ENCODE peak calls at places on chromosomes 3 and 15, in nine cellular contexts. F is GM23338; K is astrocyte; L is CD8-positive, alpha-beta memory T cell; R is HepG2; A is brain microvascular endothelial cell; Z is mammary epithelial cell; V is H1; S is stomach. U is an unnamed sample.

GRCh38 chr3:53114412-53115074 is 15.7 kb downstream of the RFT1 start:
- DNase-seq in A (no peak), S (no peak), Z (peak; percentile 95), R (no peak), L (no peak), K (peak; percentile 29), F (no peak), V (no peak), U (no peak)

GRCh38 chr3:47422743-47423142 is 41.9 kb downstream of the PTPN23 start:
- DNase-seq in L (no peak), Z (no peak), A (no peak), R (no peak), F (no peak), K (no peak), S (no peak), V (no peak), U (no peak)

GRCh38 chr15:25065286-25065685 is 110.5 kb downstream of the SNRPN start:
- DNase-seq in A (no peak), L (no peak), Z (no peak), V (no peak), K (no peak), F (no peak), R (no peak), S (no peak), U (no peak)

GRCh38 chr15:101489236-101489632 is 273 bp downstream of the PCSK6 start:
- DNase-seq in L (no peak), F (peak; percentile 78), V (no peak), S (peak; percentile 60), A (no peak), R (no peak), K (no peak), Z (no peak), U (no peak)

GRCh38 chr15:68584704-68585573 is 6.1 kb downstream of the CORO2B start:
- DNase-seq in K (no peak), A (no peak), F (no peak), R (no peak), S (no peak), L (no peak), Z (no peak), V (no peak), U (no peak)

GRCh38 chr3:30751610-30752299 is 142.7 kb downstream of the GADL1 start:
- DNase-seq in R (peak; percentile 20), V (no peak), S (peak; percentile 27), Z (peak; percentile 24), F (peak; percentile 77), L (peak; percentile 19), K (peak; percentile 26), A (peak; percentile 55), U (peak; percentile 38)

GRCh38 chr3:124834723-124835718 is 52.1 kb downstream of the ITGB5 start:
- DNase-seq in F (peak; percentile 86), L (peak; percentile 47), V (no peak), A (peak; percentile 89), K (peak; percentile 83), Z (peak; percentile 79), R (peak; percentile 99), S (peak; percentile 80), U (peak; percentile 70)

GRCh38 chr3:114623420-114624046 is 329.7 kb downstream of the TIGIT start:
- DNase-seq in R (peak; percentile 24), A (no peak), L (no peak), F (no peak), V (no peak), S (no peak), Z (no peak), K (no peak), U (no peak)

GRCh38 chr3:139248593-139249255 is 95.1 kb upstream of the MRPS22 start:
- DNase-seq in K (no peak), V (no peak), S (no peak), L (no peak), R (no peak), Z (no peak), A (no peak), F (no peak), U (no peak)

GRCh38 chr3:147008886-147009285 is 397.5 kb downstream of the ZIC4 start:
- DNase-seq in S (no peak), K (peak; percentile 89), A (peak; percentile 23), Z (no peak), F (no peak), V (no peak), R (no peak), L (no peak), U (no peak)

GRCh38 chr3:108223928-108224327 is 1.7 kb upstream of the IFT57 start:
- DNase-seq in A (no peak), V (no peak), Z (no peak), S (no peak), K (no peak), R (no peak), L (no peak), F (no peak), U (no peak)

GRCh38 chr15:23866832-23867231 is 179.7 kb upstream of the NDN start:
- DNase-seq in A (no peak), S (no peak), R (peak; percentile 30), L (no peak), V (no peak), F (peak; percentile 47), Z (no peak), K (no peak), U (no peak)

GRCh38 chr15:40344631-40345120 is 3.9 kb upstream of the CCDC9B start:
- DNase-seq in A (peak; percentile 53), K (peak; percentile 52), Z (peak; percentile 45), R (peak; percentile 45), V (no peak), L (peak; percentile 62), S (peak; percentile 72), F (peak; percentile 89), U (peak; percentile 61)

GRCh38 chr3:185215873-185216586 is 37.8 kb downstream of the EHHADH start:
- DNase-seq in V (no peak), Z (peak; percentile 14), K (peak; percentile 10), L (no peak), F (peak; percentile 35), R (peak; percentile 14), A (no peak), S (no peak), U (no peak)

GRCh38 chr3:65245133-65246076 is 557.6 kb upstream of the ADAMTS9 start:
- DNase-seq in R (no peak), F (peak; percentile 24), V (no peak), Z (peak; percentile 18), S (no peak), L (no peak), A (no peak), K (peak; percentile 12), U (no peak)

GRCh38 chr3:64898941-64899340 is 211.1 kb upstream of the ADAMTS9 start:
- DNase-seq in Z (peak; percentile 32), K (no peak), L (no peak), S (no peak), F (no peak), R (no peak), A (no peak), V (no peak), U (no peak)

GRCh38 chr15:68620721-68621528 is 42.1 kb downstream of the CORO2B start:
- DNase-seq in K (peak; percentile 96), R (no peak), F (peak; percentile 46), A (peak; percentile 96), V (no peak), S (peak; percentile 64), Z (no peak), L (no peak), U (peak; percentile 82)

GRCh38 chr3:76859596-76859995 is 180.3 kb upstream of the ROBO2 start:
- DNase-seq in L (no peak), F (no peak), V (no peak), Z (no peak), S (no peak), K (no peak), A (peak; percentile 12), R (no peak), U (no peak)

GRCh38 chr3:32856355-32856889 is 38.6 kb downstream of the TRIM71 start:
- DNase-seq in Z (no peak), R (peak; percentile 65), V (no peak), L (no peak), K (no peak), S (peak; percentile 59), F (no peak), A (no peak), U (no peak)

GRCh38 chr15:41629883-41630282 is 30.3 kb upstream of the MGA start:
- DNase-seq in F (peak; percentile 49), A (no peak), L (no peak), K (no peak), V (no peak), R (no peak), S (no peak), Z (no peak), U (no peak)
- H3K27ac ChIP-seq in F (no peak overlapping the region), A (no peak overlapping the region), L (no peak overlapping the region), K (no peak overlapping the region), V (no peak overlapping the region), R (no peak overlapping the region), S (no peak overlapping the region), Z (no peak overlapping the region), U (no peak overlapping the region)

DNA sequence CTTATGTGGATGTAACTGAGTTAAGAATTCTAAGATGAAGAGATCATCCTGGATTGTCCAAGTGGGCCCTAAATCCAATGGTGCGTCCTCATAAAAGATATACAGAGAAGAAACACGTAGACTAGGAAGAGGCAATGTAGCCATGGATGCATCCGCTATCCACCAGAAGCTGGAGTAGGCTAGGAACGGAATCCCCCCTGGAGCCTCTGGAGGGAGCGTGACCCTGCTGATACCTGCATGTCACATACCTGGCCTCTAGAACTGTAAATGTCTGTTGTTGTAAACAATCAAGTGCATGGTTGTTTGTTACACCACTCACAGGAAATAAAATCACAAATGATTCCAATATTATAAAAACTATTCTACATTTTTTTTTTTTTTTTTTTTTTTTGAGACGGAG is 254.5 kb upstream of the RORA start:
- DNase-seq in S (no peak), K (no peak), Z (no peak), A (no peak), V (no peak), L (no peak), R (no peak), F (peak; percentile 17), U (no peak)
- H3K27ac ChIP-seq in S (no peak overlapping the region), K (no peak overlapping the region), Z (no peak overlapping the region), A (no peak overlapping the region), V (no peak overlapping the region), L (no peak overlapping the region), R (no peak overlapping the region), F (no peak overlapping the region), U (no peak overlapping the region)

GRCh38 chr3:172152294-172152649 is 112.9 kb downstream of the FNDC3B start:
- DNase-seq in R (no peak), Z (no peak), S (no peak), V (no peak), A (no peak), L (no peak), F (no peak), K (no peak), U (no peak)
- H3K27ac ChIP-seq in R (peak overlapping the region; percentile 19), Z (peak overlapping the region; percentile 92), S (peak overlapping the region; percentile 91), V (no peak overlapping the region), A (peak overlapping the region; percentile 92), L (no peak overlapping the region), F (peak overlapping the region; percentile 16), K (peak overlapping the region; percentile 93), U (peak overlapping the region; percentile 64)

GRCh38 chr3:16770792-16771191 is 114.0 kb upstream of the PLCL2 start:
- DNase-seq in S (no peak), Z (no peak), R (no peak), A (no peak), F (no peak), V (no peak), L (no peak), K (no peak), U (no peak)
- H3K27ac ChIP-seq in S (no peak overlapping the region), Z (no peak overlapping the region), R (no peak overlapping the region), A (no peak overlapping the region), F (no peak overlapping the region), V (no peak overlapping the region), L (no peak overlapping the region), K (no peak overlapping the region), U (peak overlapping the region; percentile 86)

GRCh38 chr3:17013050-17013449 is 128.3 kb downstream of the PLCL2 start:
- DNase-seq in Z (no peak), R (no peak), L (no peak), K (peak; percentile 10), A (no peak), V (no peak), S (no peak), F (no peak), U (no peak)
- H3K27ac ChIP-seq in Z (no peak overlapping the region), R (no peak overlapping the region), L (no peak overlapping the region), K (no peak overlapping the region), A (no peak overlapping the region), V (no peak overlapping the region), S (peak overlapping the region; percentile 73), F (no peak overlapping the region), U (no peak overlapping the region)

U was measured in heart right ventricle.